ENCODE peak calls at places on chromosomes 12 and 14, in seven cellular contexts. H, K, E, J, D, I and B are unnamed samples.

GRCh38 chr14:95236221-95236620 is 78.9 kb upstream of the DICER1 start:
- DNase-seq in H (peak), K (no peak), J (no peak), D (no peak), I (no peak), E (no peak), B (peak)

GRCh38 chr12:6469092-6469491 is 1.4 kb downstream of the VAMP1 start:
- DNase-seq in J (no peak), E (no peak), H (no peak), I (no peak), D (no peak), K (no peak), B (no peak)

GRCh38 chr12:26338574-26339572 is 143.5 kb downstream of the SSPN start:
- DNase-seq in I (no peak), K (no peak), E (no peak), J (no peak), H (no peak), D (no peak), B (no peak)

GRCh38 chr12:101925352-101925751 is 48.0 kb downstream of the DRAM1 start:
- DNase-seq in E (peak), D (peak), I (no peak), J (no peak), H (no peak), K (peak), B (peak)

GRCh38 chr12:42846782-42847181 is 257.2 kb upstream of the PRICKLE1 start:
- DNase-seq in D (no peak), I (no peak), J (no peak), H (no peak), K (no peak), E (no peak), B (no peak)

GRCh38 chr14:23443411-23443812 is 8.0 kb upstream of the MYH7 start:
- DNase-seq in E (no peak), J (no peak), I (no peak), K (no peak), H (no peak), D (no peak), B (no peak)

GRCh38 chr12:57887631-57888406 is 41.3 kb upstream of the CTDSP2 start:
- DNase-seq in D (no peak), E (peak), H (peak), K (no peak), I (no peak), J (no peak), B (no peak)

GRCh38 chr14:36834293-36834692 is 172.6 kb downstream of the PAX9 start:
- DNase-seq in J (no peak), D (no peak), H (no peak), K (no peak), I (no peak), E (no peak), B (no peak)

GRCh38 chr12:26109343-26109841 is 15.4 kb downstream of the BHLHE41 start:
- DNase-seq in I (no peak), E (no peak), H (no peak), D (peak), J (no peak), K (no peak), B (peak)

GRCh38 chr12:54033106-54033979 is 493 bp downstream of the HOXC5 start:
- DNase-seq in I (peak), D (no peak), J (no peak), E (peak), K (no peak), H (peak), B (no peak)

GRCh38 chr12:84919271-84919670 is 6.7 kb upstream of the SLC6A15 start:
- DNase-seq in D (no peak), I (no peak), E (no peak), J (no peak), K (no peak), H (no peak), B (no peak)

GRCh38 chr12:26736563-26737486 is 96.2 kb downstream of the ITPR2 start:
- DNase-seq in I (peak), K (no peak), J (no peak), E (no peak), D (no peak), H (no peak), B (no peak)

GRCh38 chr12:63940295-63940997 is 95.9 kb downstream of the SRGAP1 start:
- DNase-seq in I (no peak), J (no peak), K (no peak), D (no peak), E (no peak), H (peak), B (no peak)

GRCh38 chr12:50070314-50071060 is 13.1 kb downstream of the ASIC1 start:
- DNase-seq in I (peak), H (peak), D (peak), J (no peak), K (peak), E (peak), B (peak)

GRCh38 chr14:89773644-89774316 is 180.8 kb downstream of the EFCAB11 start:
- DNase-seq in I (peak), K (no peak), E (peak), J (peak), D (no peak), H (no peak), B (no peak)

GRCh38 chr12:55396326-55396725 is 4.0 kb upstream of the OR6C65 start:
- DNase-seq in I (no peak), D (no peak), E (no peak), H (no peak), J (no peak), K (no peak), B (no peak)

GRCh38 chr12:57896437-57897201 is 44.7 kb upstream of the ATP23 start:
- DNase-seq in J (no peak), H (peak), I (no peak), D (peak), K (peak), E (peak), B (peak)

GRCh38 chr12:102992720-102993119 is 35.2 kb downstream of the ASCL1 start:
- DNase-seq in H (no peak), K (no peak), J (peak), I (no peak), E (no peak), D (no peak), B (no peak)

GRCh38 chr14:86788229-86788628 is 1204.8 kb downstream of the GALC start:
- DNase-seq in H (no peak), D (no peak), E (no peak), K (no peak), J (no peak), I (no peak), B (no peak)

GRCh38 chr12:116142936-116143882 is 134.3 kb downstream of the MED13L start:
- DNase-seq in D (no peak), J (no peak), K (no peak), E (no peak), H (no peak), I (no peak), B (no peak)

GRCh38 chr12:99372257-99372933 is 275.2 kb upstream of the GARIN6 start:
- DNase-seq in H (no peak), K (no peak), E (no peak), J (no peak), I (no peak), D (no peak), B (no peak)

GRCh38 chr14:61503167-61503801 is 181.9 kb downstream of the PRKCH start:
- DNase-seq in J (peak), E (no peak), H (no peak), I (no peak), K (no peak), D (no peak), B (no peak)

GRCh38 chr12:87332987-87333761 is 696.0 kb downstream of the C12orf50 start:
- DNase-seq in J (no peak), I (no peak), D (no peak), K (no peak), E (no peak), H (peak), B (no peak)

GRCh38 chr12:1047898-1048660 is 57.1 kb downstream of the ERC1 start:
- DNase-seq in J (no peak), K (no peak), I (no peak), D (no peak), E (no peak), H (peak), B (no peak)

GRCh38 chr14:91119556-91120311 is 5.9 kb downstream of the DGLUCY start:
- DNase-seq in H (no peak), I (no peak), D (no peak), J (no peak), E (peak), K (no peak), B (no peak)

GRCh38 chr14:31947680-31948580 is 129.2 kb upstream of the ARHGAP5 start:
- DNase-seq in H (no peak), I (no peak), D (no peak), K (no peak), E (no peak), J (no peak), B (no peak)

GRCh38 chr14:34629657-34630529 is at the start of gene SNX6:
- DNase-seq in E (peak), D (peak), I (peak), H (peak), J (no peak), K (peak), B (peak)

GRCh38 chr14:73526036-73526984 is 10.6 kb upstream of the ACOT1 start:
- DNase-seq in J (no peak), K (no peak), I (peak), D (no peak), H (peak), E (peak), B (peak)

GRCh38 chr14:40989260-40989659 is 617.4 kb upstream of the LRFN5 start:
- DNase-seq in K (no peak), D (no peak), I (no peak), J (no peak), H (no peak), E (no peak), B (no peak)

GRCh38 chr14:104855532-104856090 is 9.5 kb upstream of the CEP170B start:
- DNase-seq in E (no peak), H (peak), I (no peak), D (peak), J (no peak), K (no peak), B (no peak)

GRCh38 chr14:85701763-85702162 is 171.8 kb downstream of the FLRT2 start:
- DNase-seq in J (no peak), K (no peak), D (no peak), I (no peak), H (no peak), E (no peak), B (no peak)

GRCh38 chr12:22169281-22169824 is 123.3 kb downstream of the CMAS start:
- DNase-seq in D (no peak), I (no peak), H (no peak), J (no peak), E (no peak), K (no peak), B (no peak)

GRCh38 chr12:22163594-22163993 is 117.6 kb downstream of the CMAS start:
- DNase-seq in K (no peak), J (no peak), E (no peak), H (no peak), D (no peak), I (no peak), B (no peak)

GRCh38 chr12:22160396-22161003 is 114.5 kb downstream of the CMAS start:
- DNase-seq in H (no peak), K (no peak), E (no peak), J (no peak), D (no peak), I (no peak), B (no peak)

GRCh38 chr12:22164101-22164500 is 118.1 kb downstream of the CMAS start:
- DNase-seq in H (no peak), K (no peak), D (no peak), I (no peak), E (no peak), J (no peak), B (no peak)
- TF ChIP-seq CTCF in H (no peak), K (no peak), D (no peak), I (no peak), E (no peak), J (no peak), B (no peak)

DNA sequence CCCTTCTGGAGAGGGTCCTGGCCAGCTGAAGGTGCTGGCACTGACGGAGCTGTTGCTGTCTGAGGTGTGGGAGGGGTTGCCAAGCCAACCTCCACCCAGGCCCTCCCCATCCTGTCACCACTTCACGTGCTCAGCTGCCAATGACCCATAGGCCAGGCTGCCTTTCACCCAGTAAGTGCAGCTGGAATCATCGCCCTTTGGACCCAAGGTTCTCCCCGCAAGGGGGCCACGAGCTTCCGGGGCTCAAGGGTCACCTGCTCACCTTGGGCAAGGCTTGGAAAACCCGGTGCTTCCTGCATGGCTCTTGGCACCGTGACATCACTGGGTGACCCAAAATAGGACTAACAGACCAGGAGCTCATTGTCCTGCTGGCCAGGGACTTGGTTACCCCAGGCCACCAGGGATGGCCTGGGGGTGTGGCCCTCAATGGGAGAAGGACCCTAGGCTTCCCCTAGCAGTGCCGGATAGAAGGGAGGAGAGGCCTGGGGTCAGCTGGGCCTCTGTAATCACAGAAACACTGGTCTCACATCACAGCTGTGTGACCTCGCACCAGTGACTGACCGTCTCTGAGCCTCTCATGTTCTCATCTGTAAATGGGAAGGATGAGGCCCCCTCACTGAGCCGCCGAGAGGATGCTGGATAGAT is 51.3 kb downstream of the CCDC85C start:
- DNase-seq in E (peak), D (no peak), H (no peak), I (peak), K (no peak), J (no peak), B (no peak)
- TF ChIP-seq EP300 in E (no peak), D (no peak), H (no peak), I (peak), K (no peak), J (no peak), B (no peak)

GRCh38 chr12:115023898-115024297 is 339.9 kb upstream of the TBX3 start:
- DNase-seq in J (no peak), D (no peak), K (no peak), I (no peak), E (no peak), H (no peak), B (no peak)
- TF ChIP-seq CTCF in J (no peak), D (no peak), K (no peak), I (no peak), E (no peak), H (no peak), B (no peak)

GRCh38 chr12:82760423-82760822 is 73.7 kb downstream of the TMTC2 start:
- DNase-seq in J (no peak), I (no peak), E (no peak), K (no peak), H (no peak), D (no peak), B (no peak)

GRCh38 chr12:82757059-82757458 is 70.4 kb downstream of the TMTC2 start:
- DNase-seq in K (no peak), D (no peak), H (no peak), I (no peak), E (no peak), J (no peak), B (no peak)

GRCh38 chr12:82757611-82758010 is 70.9 kb downstream of the TMTC2 start:
- DNase-seq in K (no peak), D (no peak), J (no peak), H (no peak), E (no peak), I (no peak), B (no peak)

GRCh38 chr12:82756303-82756702 is 69.6 kb downstream of the TMTC2 start:
- DNase-seq in K (no peak), H (no peak), E (no peak), I (no peak), J (no peak), D (no peak), B (no peak)

GRCh38 chr12:82758743-82759142 is 72.0 kb downstream of the TMTC2 start:
- DNase-seq in J (no peak), I (no peak), E (no peak), H (peak), K (no peak), D (no peak), B (no peak)
- TF ChIP-seq EP300 in J (no peak), I (no peak), E (no peak), H (peak), K (no peak), D (no peak), B (no peak)